ENCODE peak calls at places on chromosomes 13 and 19, in six cellular contexts. C, I, E, R, B and V are unnamed samples.

GRCh38 chr19:3692141-3693029 is 7.9 kb downstream of the PIP5K1C start:
- DNase-seq in I (no peak), B (peak), E (peak), C (peak), R (no peak), V (no peak)

GRCh38 chr13:79973533-79973963 is 367.4 kb downstream of the SPRY2 start:
- DNase-seq in B (no peak), C (no peak), R (no peak), I (peak), E (no peak), V (no peak)

GRCh38 chr19:8506402-8506957 is 4.0 kb upstream of the PRAM1 start:
- DNase-seq in R (no peak), C (no peak), B (no peak), E (no peak), I (no peak), V (no peak)

GRCh38 chr19:45640849-45641273 is 1.7 kb upstream of the EML2 start:
- DNase-seq in B (peak), R (no peak), E (no peak), C (peak), I (no peak), V (no peak)

GRCh38 chr19:11025997-11026396 is 63.3 kb upstream of the LDLR start:
- DNase-seq in B (no peak), C (no peak), E (no peak), R (no peak), I (no peak), V (no peak)

GRCh38 chr13:72963762-72964161 is 95.0 kb upstream of the KLF5 start:
- DNase-seq in C (no peak), E (no peak), I (no peak), R (no peak), B (no peak), V (no peak)

GRCh38 chr19:57812201-57812600 is 2.5 kb downstream of the ZNF552 start:
- DNase-seq in R (no peak), B (no peak), C (no peak), E (no peak), I (no peak), V (no peak)

GRCh38 chr13:98910501-98910951 is 67.3 kb downstream of the DOCK9 start:
- DNase-seq in I (peak), R (no peak), C (no peak), B (peak), E (no peak), V (no peak)

GRCh38 chr19:7829162-7829520 is 877 bp upstream of the EVI5L start:
- DNase-seq in E (no peak), I (no peak), R (no peak), C (no peak), B (no peak), V (no peak)

GRCh38 chr13:93309886-93310520 is 83.4 kb downstream of the GPC6 start:
- DNase-seq in E (no peak), C (no peak), R (no peak), I (peak), B (no peak), V (no peak)

GRCh38 chr13:72255908-72256307 is 388.9 kb upstream of the DACH1 start:
- DNase-seq in I (no peak), B (no peak), C (no peak), E (no peak), R (no peak), V (peak)

GRCh38 chr19:1373042-1373533 is 10.6 kb upstream of the NDUFS7 start:
- DNase-seq in B (no peak), C (no peak), E (no peak), R (no peak), I (no peak), V (no peak)

GRCh38 chr19:5954293-5954692 is 23.6 kb downstream of the RANBP3 start:
- DNase-seq in R (no peak), E (no peak), C (no peak), I (peak), B (no peak), V (no peak)

GRCh38 chr13:78137404-78138142 is 218.9 kb upstream of the EDNRB start:
- DNase-seq in C (no peak), R (no peak), E (no peak), B (no peak), I (peak), V (peak)

GRCh38 chr13:97855570-97855970 is 97.9 kb upstream of the IPO5 start:
- DNase-seq in B (peak), E (no peak), I (peak), C (no peak), R (no peak), V (peak)

GRCh38 chr13:109785141-109785891 is 1.1 kb downstream of the IRS2 start:
- DNase-seq in R (no peak), E (peak), B (peak), C (peak), I (peak), V (peak)

GRCh38 chr19:7679017-7679720 is 1.5 kb upstream of the TRAPPC5 start:
- DNase-seq in C (peak), E (no peak), R (no peak), B (peak), I (no peak), V (peak)

GRCh38 chr19:38386300-38386967 is 1.4 kb downstream of the GGN start:
- DNase-seq in C (no peak), E (no peak), R (no peak), B (no peak), I (no peak), V (no peak)

GRCh38 chr19:4830768-4831265 is 695 bp downstream of the TICAM1 start:
- DNase-seq in R (no peak), E (no peak), B (no peak), I (peak), C (no peak), V (no peak)

GRCh38 chr13:33497146-33497845 is 211.7 kb upstream of the STARD13 start:
- DNase-seq in R (no peak), E (no peak), I (peak), C (no peak), B (no peak), V (peak)

GRCh38 chr19:4140237-4140711 is 13.2 kb upstream of the CREB3L3 start:
- DNase-seq in B (peak), I (peak), C (no peak), E (no peak), R (no peak), V (peak)

GRCh38 chr13:41465965-41466364 is 8.6 kb downstream of the RGCC start:
- DNase-seq in B (no peak), I (no peak), C (no peak), R (no peak), E (no peak), V (no peak)

GRCh38 chr19:42204684-42205083 is 12.8 kb downstream of the DEDD2 start:
- DNase-seq in R (no peak), I (no peak), B (no peak), E (peak), C (no peak), V (no peak)

GRCh38 chr13:51168623-51169022 is 53.6 kb upstream of the FAM124A start:
- DNase-seq in C (no peak), B (no peak), E (no peak), I (no peak), R (no peak), V (no peak)

GRCh38 chr13:53110614-53111013 is 82.0 kb downstream of the OLFM4 start:
- DNase-seq in R (no peak), E (no peak), I (no peak), C (no peak), B (no peak), V (no peak)

GRCh38 chr13:43994999-43995859 is 115.5 kb downstream of the LACC1 start:
- DNase-seq in I (no peak), R (no peak), C (no peak), B (no peak), E (no peak), V (no peak)

GRCh38 chr19:47676811-47677210 is 36.4 kb upstream of the EHD2 start:
- DNase-seq in E (no peak), C (no peak), I (no peak), R (no peak), B (no peak), V (no peak)

GRCh38 chr13:30743319-30744055 is 8.1 kb downstream of the ALOX5AP start:
- DNase-seq in B (no peak), I (peak), E (peak), R (no peak), C (no peak), V (no peak)

GRCh38 chr19:20278342-20278741 is 111.3 kb downstream of the ZNF486 start:
- DNase-seq in I (peak), E (no peak), C (no peak), B (no peak), R (no peak), V (no peak)

GRCh38 chr19:15142313-15142712 is 35.1 kb downstream of the SYDE1 start:
- DNase-seq in E (no peak), R (no peak), I (no peak), B (no peak), C (no peak), V (no peak)

GRCh38 chr13:24304620-24305019 is 4.8 kb upstream of the C1QTNF9 start:
- DNase-seq in C (no peak), I (no peak), B (no peak), R (no peak), E (no peak), V (no peak)

GRCh38 chr13:40629678-40630384 is 36.6 kb downstream of the FOXO1 start:
- DNase-seq in B (no peak), R (no peak), I (no peak), C (no peak), E (no peak), V (no peak)

GRCh38 chr19:44803442-44804428 is 5.2 kb upstream of the BCAM start:
- DNase-seq in E (no peak), R (no peak), I (no peak), C (no peak), B (no peak), V (no peak)

GRCh38 chr13:33927315-33927714 is 109.4 kb downstream of the RFC3 start:
- DNase-seq in B (no peak), C (no peak), R (no peak), I (peak), E (no peak), V (no peak)

GRCh38 chr13:94716016-94716415 is 3.7 kb upstream of the SOX21 start:
- DNase-seq in E (no peak), R (no peak), C (no peak), B (no peak), I (no peak), V (no peak)

GRCh38 chr19:53849237-53849676 is 18.4 kb upstream of the MYADM start:
- DNase-seq in I (peak), B (no peak), R (no peak), C (no peak), E (no peak), V (no peak)

GRCh38 chr13:98535501-98536357 is 41.2 kb downstream of the STK24 start:
- DNase-seq in I (peak), B (no peak), R (no peak), E (no peak), C (no peak), V (no peak)

GRCh38 chr19:2589441-2589840 is 113.1 kb downstream of the GNG7 start:
- DNase-seq in B (no peak), R (no peak), I (no peak), C (no peak), E (peak), V (no peak)

GRCh38 chr19:34598217-34599155 is 78.5 kb downstream of the SCGB2B2 start:
- DNase-seq in B (no peak), R (no peak), C (no peak), E (no peak), I (no peak), V (no peak)

GRCh38 chr13:99157046-99157445 is 43.6 kb upstream of the UBAC2 start:
- DNase-seq in E (no peak), R (no peak), B (no peak), C (no peak), I (no peak), V (no peak)